ENCODE peak calls at places on chromosomes 11 and 22, in eight cellular contexts. B is HFFc6; S is activated CD4-positive, alpha-beta T cell treated with anti-CD3 and anti-CD28 coated beads for 1 hour; Q is AG20443; M is RWPE1; Y is RPMI7951; W is HEK293T; X is frontal cortex. I is an unnamed sample.

GRCh38 chr11:26263769-26264168 is 68.2 kb upstream of the ANO3 start:
- DNase-seq in Y (no peak), S (no peak), M (no peak), Q (no peak), X (no peak), B (no peak), W (no peak), I (no peak)

GRCh38 chr11:107177106-107177477 is 158.8 kb upstream of the GUCY1A2 start:
- DNase-seq in Y (no peak), W (no peak), S (no peak), B (no peak), Q (no peak), M (no peak), X (no peak), I (no peak)

GRCh38 chr11:19774817-19775600 is 62.4 kb downstream of the NAV2 start:
- DNase-seq in W (no peak), Y (no peak), Q (no peak), B (no peak), X (no peak), M (no peak), S (no peak), I (no peak)

GRCh38 chr11:116773203-116774112 is 671 bp upstream of the BUD13 start:
- DNase-seq in S (no peak), Y (no peak), W (no peak), M (peak), B (no peak), X (no peak), Q (no peak), I (no peak)

GRCh38 chr11:37657645-37658044 is 1059.6 kb upstream of the RAG2 start:
- DNase-seq in Q (no peak), S (no peak), B (peak), X (no peak), M (peak), Y (no peak), W (no peak), I (no peak)

GRCh38 chr11:115008774-115009173 is 330.4 kb downstream of the NXPE2 start:
- DNase-seq in Y (no peak), S (no peak), B (no peak), Q (no peak), W (no peak), M (no peak), X (no peak), I (no peak)

GRCh38 chr11:103883291-103883690 is 153.1 kb upstream of the DDI1 start:
- DNase-seq in W (no peak), M (no peak), S (no peak), X (no peak), Q (no peak), B (no peak), Y (no peak), I (no peak)

GRCh38 chr11:116532066-116532465 is 240.7 kb downstream of the BUD13 start:
- DNase-seq in S (no peak), Y (no peak), B (no peak), X (no peak), W (no peak), M (no peak), Q (no peak), I (no peak)

GRCh38 chr11:29190313-29190712 is 826.5 kb downstream of the KCNA4 start:
- DNase-seq in S (no peak), B (no peak), Q (no peak), M (no peak), Y (no peak), X (no peak), W (no peak), I (no peak)

GRCh38 chr11:120964857-120965256 is 59.0 kb upstream of the TBCEL start:
- DNase-seq in W (no peak), M (no peak), Y (no peak), B (peak), Q (no peak), S (no peak), X (no peak), I (peak)

GRCh38 chr22:44497218-44497903 is 672 bp downstream of the RTL6 start:
- DNase-seq in M (peak), X (peak), W (peak), Q (peak), S (no peak), B (no peak), Y (peak), I (peak)

GRCh38 chr22:39241632-39242388 is 3.0 kb downstream of the PDGFB start:
- DNase-seq in M (no peak), S (no peak), Y (no peak), Q (no peak), B (no peak), W (no peak), X (no peak), I (no peak)

GRCh38 chr11:104781719-104782376 is 116.4 kb downstream of the CASP12 start:
- DNase-seq in X (no peak), W (no peak), M (peak), S (no peak), B (no peak), Q (no peak), Y (no peak), I (no peak)

GRCh38 chr11:76048763-76049162 is 157.5 kb downstream of the WNT11 start:
- DNase-seq in B (no peak), Q (no peak), X (no peak), S (no peak), Y (no peak), M (no peak), W (no peak), I (no peak)

GRCh38 chr11:62556872-62557631 is 10.4 kb upstream of the AHNAK start:
- DNase-seq in M (no peak), S (no peak), Q (no peak), X (no peak), Y (peak), W (no peak), B (no peak), I (no peak)

GRCh38 chr11:116263770-116264169 is 509.0 kb downstream of the BUD13 start:
- DNase-seq in M (no peak), W (no peak), X (no peak), S (no peak), Y (no peak), Q (no peak), B (no peak), I (no peak)

GRCh38 chr11:122642472-122642922 is 13.0 kb upstream of the UBASH3B start:
- DNase-seq in B (peak), Q (peak), S (no peak), Y (peak), X (no peak), M (peak), W (no peak), I (peak)

GRCh38 chr11:58193403-58193802 is 4.5 kb downstream of the OR9Q2 start:
- DNase-seq in Y (no peak), Q (no peak), X (no peak), S (no peak), M (no peak), W (no peak), B (no peak), I (no peak)

GRCh38 chr11:126345283-126345682 is 10.2 kb upstream of the ST3GAL4 start:
- DNase-seq in M (no peak), Y (no peak), B (no peak), S (no peak), W (no peak), Q (no peak), X (no peak), I (no peak)

GRCh38 chr22:50399751-50400331 is 56.7 kb downstream of the PPP6R2 start:
- DNase-seq in M (peak), B (peak), Y (peak), Q (peak), W (peak), X (peak), S (no peak), I (peak)

GRCh38 chr11:706957-707816 is 1.2 kb downstream of the EPS8L2 start:
- DNase-seq in Q (peak), S (no peak), Y (peak), W (no peak), B (no peak), M (no peak), X (no peak), I (peak)

GRCh38 chr11:44071157-44071556 is 5.1 kb downstream of the ACCS start:
- DNase-seq in M (no peak), W (peak), S (no peak), X (no peak), B (no peak), Y (no peak), Q (no peak), I (no peak)

GRCh38 chr22:49646876-49647275 is 180.8 kb downstream of the BRD1 start:
- DNase-seq in M (no peak), W (no peak), Q (no peak), S (no peak), B (no peak), X (no peak), Y (no peak), I (no peak)

GRCh38 chr11:66891849-66892660 is 35.2 kb downstream of the LRFN4 start:
- DNase-seq in W (peak), X (no peak), M (peak), S (no peak), B (peak), Q (peak), Y (peak), I (peak)

GRCh38 chr11:10605941-10606381 is 37.5 kb upstream of the LYVE1 start:
- DNase-seq in S (no peak), B (no peak), Y (peak), W (peak), Q (peak), M (no peak), X (no peak), I (no peak)

GRCh38 chr11:32432565-32433248 is 2.6 kb downstream of the WT1 start:
- DNase-seq in W (no peak), S (no peak), X (no peak), B (no peak), M (no peak), Q (no peak), Y (peak), I (no peak)

GRCh38 chr22:37160037-37160436 is 10.3 kb upstream of the IL2RB start:
- DNase-seq in Y (no peak), X (no peak), M (no peak), B (no peak), S (no peak), W (no peak), Q (no peak), I (no peak)

GRCh38 chr11:119318240-119319135 is 1.6 kb upstream of the MCAM start:
- DNase-seq in X (no peak), S (no peak), W (no peak), Q (no peak), M (peak), B (no peak), Y (peak), I (peak)

I was measured in MG63.